ENCODE peak calls at places on chromosomes 5 and 9, in ten cellular contexts. One of them, this sample, is unnamed.

GRCh38 chr5:146428658-146429057 is 18.5 kb upstream of the TCERG1 start:
- DNase-seq in neural progenitor cell: no peak
- DNase-seq in SK-N-SH: no peak
- DNase-seq in fibroblast of lung: no peak
- DNase-seq in Panc1: no peak
- DNase-seq in psoas muscle: no peak
- DNase-seq in suprapubic skin: no peak
- DNase-seq in A549: no peak
- DNase-seq in coronary artery: no peak
- DNase-seq in brain microvascular endothelial cell: no peak
- DNase-seq in this sample: no peak

GRCh38 chr5:143057580-143057999 is 287.4 kb downstream of the ARHGAP26 start:
- DNase-seq in neural progenitor cell: no peak
- DNase-seq in SK-N-SH: no peak
- DNase-seq in fibroblast of lung: peak; percentile 50
- DNase-seq in Panc1: no peak
- DNase-seq in psoas muscle: no peak
- DNase-seq in suprapubic skin: no peak
- DNase-seq in A549: no peak
- DNase-seq in coronary artery: no peak
- DNase-seq in brain microvascular endothelial cell: no peak
- DNase-seq in this sample: no peak

GRCh38 chr9:20980713-20981481 is 50.5 kb downstream of the HACD4 start:
- DNase-seq in neural progenitor cell: no peak
- DNase-seq in SK-N-SH: no peak
- DNase-seq in fibroblast of lung: peak; percentile 88
- DNase-seq in Panc1: no peak
- DNase-seq in psoas muscle: no peak
- DNase-seq in suprapubic skin: no peak
- DNase-seq in A549: no peak
- DNase-seq in coronary artery: no peak
- DNase-seq in brain microvascular endothelial cell: peak; percentile 54
- DNase-seq in this sample: peak; percentile 72

GRCh38 chr9:76687861-76688374 is 76.3 kb upstream of the PCA3 start:
- DNase-seq in neural progenitor cell: no peak
- DNase-seq in SK-N-SH: no peak
- DNase-seq in fibroblast of lung: peak; percentile 78
- DNase-seq in Panc1: no peak
- DNase-seq in psoas muscle: no peak
- DNase-seq in suprapubic skin: no peak
- DNase-seq in A549: peak; percentile 18
- DNase-seq in coronary artery: peak; percentile 79
- DNase-seq in brain microvascular endothelial cell: peak; percentile 83
- DNase-seq in this sample: peak; percentile 60

GRCh38 chr5:126511961-126512360 is 83.1 kb downstream of the ALDH7A1 start:
- DNase-seq in neural progenitor cell: no peak
- DNase-seq in SK-N-SH: no peak
- DNase-seq in fibroblast of lung: no peak
- DNase-seq in Panc1: no peak
- DNase-seq in psoas muscle: no peak
- DNase-seq in suprapubic skin: no peak
- DNase-seq in A549: no peak
- DNase-seq in coronary artery: no peak
- DNase-seq in brain microvascular endothelial cell: no peak
- DNase-seq in this sample: no peak

GRCh38 chr5:125868035-125868434 is 555.2 kb upstream of the GRAMD2B start:
- DNase-seq in neural progenitor cell: no peak
- DNase-seq in SK-N-SH: no peak
- DNase-seq in fibroblast of lung: no peak
- DNase-seq in Panc1: no peak
- DNase-seq in psoas muscle: no peak
- DNase-seq in suprapubic skin: no peak
- DNase-seq in A549: no peak
- DNase-seq in coronary artery: no peak
- DNase-seq in brain microvascular endothelial cell: no peak
- DNase-seq in this sample: no peak

GRCh38 chr5:179862296-179862695 is 3.7 kb upstream of the MRNIP start:
- DNase-seq in neural progenitor cell: no peak
- DNase-seq in SK-N-SH: no peak
- DNase-seq in fibroblast of lung: no peak
- DNase-seq in Panc1: no peak
- DNase-seq in psoas muscle: peak; percentile 34
- DNase-seq in suprapubic skin: peak; percentile 11
- DNase-seq in A549: no peak
- DNase-seq in coronary artery: no peak
- DNase-seq in brain microvascular endothelial cell: no peak
- DNase-seq in this sample: no peak

GRCh38 chr5:52190737-52191136 is 597.0 kb upstream of the ITGA1 start:
- DNase-seq in neural progenitor cell: no peak
- DNase-seq in SK-N-SH: no peak
- DNase-seq in fibroblast of lung: no peak
- DNase-seq in Panc1: no peak
- DNase-seq in psoas muscle: no peak
- DNase-seq in suprapubic skin: no peak
- DNase-seq in A549: no peak
- DNase-seq in coronary artery: no peak
- DNase-seq in brain microvascular endothelial cell: no peak
- DNase-seq in this sample: no peak

GRCh38 chr9:26863074-26863473 is 29.5 kb downstream of the CAAP1 start:
- DNase-seq in neural progenitor cell: peak; percentile 7
- DNase-seq in SK-N-SH: peak; percentile 6
- DNase-seq in fibroblast of lung: peak; percentile 20
- DNase-seq in Panc1: no peak
- DNase-seq in psoas muscle: no peak
- DNase-seq in suprapubic skin: no peak
- DNase-seq in A549: peak; percentile 21
- DNase-seq in coronary artery: no peak
- DNase-seq in brain microvascular endothelial cell: peak; percentile 6
- DNase-seq in this sample: no peak

GRCh38 chr5:108749130-108749861 is 1.6 kb downstream of the FER start:
- DNase-seq in neural progenitor cell: no peak
- DNase-seq in SK-N-SH: peak; percentile 85
- DNase-seq in fibroblast of lung: no peak
- DNase-seq in Panc1: no peak
- DNase-seq in psoas muscle: no peak
- DNase-seq in suprapubic skin: no peak
- DNase-seq in A549: peak; percentile 45
- DNase-seq in coronary artery: no peak
- DNase-seq in brain microvascular endothelial cell: no peak
- DNase-seq in this sample: peak; percentile 25

GRCh38 chr5:179621551-179621971 is 1.9 kb downstream of the HNRNPH1 start:
- DNase-seq in neural progenitor cell: no peak
- DNase-seq in SK-N-SH: no peak
- DNase-seq in fibroblast of lung: no peak
- DNase-seq in Panc1: no peak
- DNase-seq in psoas muscle: no peak
- DNase-seq in suprapubic skin: peak; percentile 43
- DNase-seq in A549: no peak
- DNase-seq in coronary artery: no peak
- DNase-seq in brain microvascular endothelial cell: no peak
- DNase-seq in this sample: no peak

GRCh38 chr5:30894811-30895210 is 298.7 kb upstream of the CDH6 start:
- DNase-seq in neural progenitor cell: no peak
- DNase-seq in SK-N-SH: no peak
- DNase-seq in fibroblast of lung: no peak
- DNase-seq in Panc1: no peak
- DNase-seq in psoas muscle: no peak
- DNase-seq in suprapubic skin: no peak
- DNase-seq in A549: no peak
- DNase-seq in coronary artery: no peak
- DNase-seq in brain microvascular endothelial cell: peak; percentile 32
- DNase-seq in this sample: no peak

DNA sequence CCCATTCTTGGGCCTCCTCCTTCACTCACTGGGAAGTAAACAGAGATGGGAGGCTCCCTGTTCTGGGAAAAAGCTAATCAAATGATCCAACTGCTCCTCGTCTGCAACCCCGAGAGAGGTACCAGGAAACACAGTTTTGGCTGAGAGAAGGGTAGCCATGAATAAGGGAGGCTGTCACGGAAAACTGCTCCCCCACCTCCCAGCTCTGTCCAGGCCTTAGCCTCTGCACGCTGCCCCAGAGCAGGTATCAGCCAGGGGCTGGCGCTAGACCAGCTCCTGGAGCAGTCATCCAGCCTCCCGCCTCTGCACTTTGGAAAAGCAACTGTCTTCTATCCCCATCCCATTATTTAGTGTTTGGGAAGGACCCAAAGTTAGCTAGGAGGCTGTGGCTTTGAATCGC is 266.1 kb downstream of the NDUFS4 start:
- DNase-seq in neural progenitor cell: no peak
- DNase-seq in SK-N-SH: no peak
- DNase-seq in fibroblast of lung: no peak
- DNase-seq in Panc1: no peak
- DNase-seq in psoas muscle: no peak
- DNase-seq in suprapubic skin: no peak
- DNase-seq in A549: no peak
- DNase-seq in coronary artery: no peak
- DNase-seq in brain microvascular endothelial cell: no peak
- DNase-seq in this sample: no peak
- H3K4me3 ChIP-seq in neural progenitor cell: no peak overlapping the region
- H3K4me3 ChIP-seq in SK-N-SH: no peak overlapping the region
- H3K4me3 ChIP-seq in fibroblast of lung: no peak overlapping the region
- H3K4me3 ChIP-seq in Panc1: no peak overlapping the region
- H3K4me3 ChIP-seq in psoas muscle: no peak overlapping the region
- H3K4me3 ChIP-seq in suprapubic skin: no peak overlapping the region
- H3K4me3 ChIP-seq in A549: no peak overlapping the region
- H3K4me3 ChIP-seq in coronary artery: no peak overlapping the region
- H3K4me3 ChIP-seq in brain microvascular endothelial cell: no peak overlapping the region
- H3K4me3 ChIP-seq in this sample: no peak overlapping the region

GRCh38 chr5:163190762-163191161 is 246.6 kb upstream of the CCNG1 start:
- DNase-seq in neural progenitor cell: no peak
- DNase-seq in SK-N-SH: no peak
- DNase-seq in fibroblast of lung: no peak
- DNase-seq in Panc1: no peak
- DNase-seq in psoas muscle: no peak
- DNase-seq in suprapubic skin: no peak
- DNase-seq in A549: no peak
- DNase-seq in coronary artery: no peak
- DNase-seq in brain microvascular endothelial cell: no peak
- DNase-seq in this sample: no peak
- H3K4me3 ChIP-seq in neural progenitor cell: no peak overlapping the region
- H3K4me3 ChIP-seq in SK-N-SH: no peak overlapping the region
- H3K4me3 ChIP-seq in fibroblast of lung: no peak overlapping the region
- H3K4me3 ChIP-seq in Panc1: no peak overlapping the region
- H3K4me3 ChIP-seq in psoas muscle: no peak overlapping the region
- H3K4me3 ChIP-seq in suprapubic skin: no peak overlapping the region
- H3K4me3 ChIP-seq in A549: no peak overlapping the region
- H3K4me3 ChIP-seq in coronary artery: no peak overlapping the region
- H3K4me3 ChIP-seq in brain microvascular endothelial cell: no peak overlapping the region
- H3K4me3 ChIP-seq in this sample: no peak overlapping the region

GRCh38 chr5:35842856-35843255 is 13.8 kb upstream of the IL7R start:
- DNase-seq in neural progenitor cell: no peak
- DNase-seq in SK-N-SH: no peak
- DNase-seq in fibroblast of lung: no peak
- DNase-seq in Panc1: no peak
- DNase-seq in psoas muscle: no peak
- DNase-seq in suprapubic skin: no peak
- DNase-seq in A549: no peak
- DNase-seq in coronary artery: no peak
- DNase-seq in brain microvascular endothelial cell: no peak
- DNase-seq in this sample: no peak

GRCh38 chr5:35835796-35836742 is 20.6 kb upstream of the IL7R start:
- DNase-seq in neural progenitor cell: no peak
- DNase-seq in SK-N-SH: no peak
- DNase-seq in fibroblast of lung: no peak
- DNase-seq in Panc1: no peak
- DNase-seq in psoas muscle: no peak
- DNase-seq in suprapubic skin: no peak
- DNase-seq in A549: no peak
- DNase-seq in coronary artery: no peak
- DNase-seq in brain microvascular endothelial cell: no peak
- DNase-seq in this sample: no peak

GRCh38 chr5:35832757-35833156 is 23.9 kb upstream of the IL7R start:
- DNase-seq in neural progenitor cell: no peak
- DNase-seq in SK-N-SH: no peak
- DNase-seq in fibroblast of lung: no peak
- DNase-seq in Panc1: no peak
- DNase-seq in psoas muscle: no peak
- DNase-seq in suprapubic skin: no peak
- DNase-seq in A549: no peak
- DNase-seq in coronary artery: no peak
- DNase-seq in brain microvascular endothelial cell: no peak
- DNase-seq in this sample: no peak

DNA sequence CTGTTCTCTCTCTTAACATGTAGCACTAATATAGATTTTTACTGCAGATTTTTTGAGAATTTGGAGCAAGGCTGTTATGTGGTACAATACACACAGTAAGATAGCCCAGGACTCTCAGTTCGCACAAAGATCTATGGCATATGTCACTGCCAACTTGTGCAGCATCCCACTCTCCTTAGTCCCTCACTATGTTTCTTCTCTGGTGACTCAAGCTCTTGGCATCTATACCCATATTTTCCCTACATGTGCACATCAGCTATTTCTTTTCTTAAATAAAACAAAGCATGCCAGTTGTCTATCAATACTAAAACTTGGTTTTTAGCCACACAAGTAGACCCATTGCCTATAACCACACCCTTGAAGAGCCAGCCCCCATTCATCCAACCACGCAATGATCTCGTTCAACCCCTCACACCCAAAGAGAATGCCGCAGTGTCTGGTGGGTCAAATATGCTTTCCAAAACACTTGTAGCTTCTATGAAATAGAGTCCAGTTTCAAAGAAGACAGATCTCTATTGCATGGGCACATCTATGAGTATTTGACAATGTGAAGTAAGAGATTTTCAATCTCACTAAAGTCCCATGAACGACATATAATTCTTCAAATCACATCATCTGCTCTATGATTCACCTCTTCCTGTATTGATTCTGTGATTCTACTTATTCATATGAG is 18.2 kb upstream of the IL7R start:
- DNase-seq in neural progenitor cell: no peak
- DNase-seq in SK-N-SH: no peak
- DNase-seq in fibroblast of lung: no peak
- DNase-seq in Panc1: no peak
- DNase-seq in psoas muscle: no peak
- DNase-seq in suprapubic skin: no peak
- DNase-seq in A549: no peak
- DNase-seq in coronary artery: no peak
- DNase-seq in brain microvascular endothelial cell: no peak
- DNase-seq in this sample: no peak
- H3K4me3 ChIP-seq in neural progenitor cell: no peak overlapping the region
- H3K4me3 ChIP-seq in SK-N-SH: no peak overlapping the region
- H3K4me3 ChIP-seq in fibroblast of lung: no peak overlapping the region
- H3K4me3 ChIP-seq in Panc1: no peak overlapping the region
- H3K4me3 ChIP-seq in psoas muscle: no peak overlapping the region
- H3K4me3 ChIP-seq in suprapubic skin: no peak overlapping the region
- H3K4me3 ChIP-seq in A549: no peak overlapping the region
- H3K4me3 ChIP-seq in coronary artery: no peak overlapping the region
- H3K4me3 ChIP-seq in brain microvascular endothelial cell: no peak overlapping the region
- H3K4me3 ChIP-seq in this sample: no peak overlapping the region

DNA sequence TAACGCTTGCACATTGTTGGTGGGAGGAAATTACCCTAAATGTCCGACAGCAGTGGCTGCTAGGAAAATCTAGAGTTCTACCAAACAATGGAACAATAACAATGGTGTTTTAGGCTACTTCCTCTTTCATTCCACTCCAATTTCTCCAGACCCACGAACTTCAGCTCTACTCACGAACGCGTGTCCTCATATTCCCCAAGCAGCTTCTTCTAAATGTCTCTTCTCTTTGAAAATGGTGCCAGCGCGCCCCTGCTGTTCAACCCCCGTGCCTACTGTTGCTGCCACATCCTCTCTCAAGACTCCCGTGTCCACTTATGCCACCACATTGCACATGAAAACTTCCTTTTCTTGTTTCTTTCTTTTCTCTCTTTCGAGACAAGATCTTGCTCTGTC is 25.6 kb downstream of the OR2V2 start:
- DNase-seq in neural progenitor cell: no peak
- DNase-seq in SK-N-SH: peak; percentile 53
- DNase-seq in fibroblast of lung: no peak
- DNase-seq in Panc1: no peak
- DNase-seq in psoas muscle: no peak
- DNase-seq in suprapubic skin: no peak
- DNase-seq in A549: no peak
- DNase-seq in coronary artery: no peak
- DNase-seq in brain microvascular endothelial cell: no peak
- DNase-seq in this sample: no peak
- H3K4me3 ChIP-seq in neural progenitor cell: peak overlapping the region; percentile 44
- H3K4me3 ChIP-seq in SK-N-SH: peak overlapping the region; percentile 39
- H3K4me3 ChIP-seq in fibroblast of lung: no peak overlapping the region
- H3K4me3 ChIP-seq in Panc1: peak overlapping the region; percentile 74
- H3K4me3 ChIP-seq in psoas muscle: peak overlapping the region; percentile 5
- H3K4me3 ChIP-seq in suprapubic skin: no peak overlapping the region
- H3K4me3 ChIP-seq in A549: peak overlapping the region; percentile 50
- H3K4me3 ChIP-seq in coronary artery: no peak overlapping the region
- H3K4me3 ChIP-seq in brain microvascular endothelial cell: peak overlapping the region; percentile 29
- H3K4me3 ChIP-seq in this sample: no peak overlapping the region